ENCODE peak calls at places on chromosomes 5 and 9, in seven cellular contexts. X is H9, Y is fibroblast of lung, N is K562, E is HCT116, T is A549, O is PC-3. R is an unnamed sample.
A peak's percentile ranks its signal among the peaks of the same experiment; 100 is the strongest.

GRCh38 chr9:7802666-7803065 is 3.1 kb upstream of the DMAC1 start:
- DNase-seq in E (no peak), N (no peak), O (peak; percentile 23), T (no peak), X (no peak), Y (peak; percentile 4), R (no peak)

GRCh38 chr5:129271309-129271708 is 176.8 kb downstream of the ISOC1 start:
- DNase-seq in T (no peak), X (peak; percentile 60), O (peak; percentile 49), Y (no peak), E (peak; percentile 19), N (no peak), R (peak; percentile 2)

GRCh38 chr5:69493235-69493925 is 790 bp downstream of the OCLN start:
- DNase-seq in N (no peak), E (no peak), Y (peak; percentile 28), T (peak; percentile 56), O (peak; percentile 41), X (peak; percentile 56), R (peak; percentile 44)

GRCh38 chr9:124132671-124133147 is 121.1 kb downstream of the LHX2 start:
- DNase-seq in T (no peak), E (no peak), Y (no peak), O (no peak), N (no peak), X (no peak), R (peak; percentile 49)

GRCh38 chr5:43007911-43008368 is 32.2 kb downstream of the ANXA2R start:
- DNase-seq in X (peak; percentile 84), O (peak; percentile 81), T (peak; percentile 85), Y (peak; percentile 85), E (no peak), N (peak; percentile 86), R (peak; percentile 88)

GRCh38 chr5:74326571-74327338 is 313.8 kb downstream of the ENC1 start:
- DNase-seq in O (peak; percentile 92), X (no peak), Y (peak; percentile 84), E (peak; percentile 87), N (peak; percentile 44), T (peak; percentile 65), R (peak; percentile 89)

GRCh38 chr5:141618804-141619554 is at the start of gene DIAPH1:
- DNase-seq in O (peak; percentile 92), N (peak; percentile 95), E (peak; percentile 93), X (peak; percentile 98), T (peak; percentile 85), Y (peak; percentile 96), R (peak; percentile 95)

GRCh38 chr9:106862946-106863740 is at the start of gene ZNF462:
- DNase-seq in X (peak; percentile 55), O (peak; percentile 28), E (no peak), T (peak; percentile 43), Y (peak; percentile 86), N (no peak), R (peak; percentile 66)

GRCh38 chr9:131386258-131386657 is 7.6 kb upstream of the PRRC2B start:
- DNase-seq in O (no peak), N (no peak), X (no peak), Y (no peak), T (no peak), E (no peak), R (no peak)

GRCh38 chr9:131320031-131320685 is 30.6 kb downstream of the PLPP7 start:
- DNase-seq in T (no peak), O (no peak), E (no peak), X (no peak), Y (no peak), N (no peak), R (no peak)

GRCh38 chr5:77232959-77233358 is 22.5 kb downstream of the PDE8B start:
- DNase-seq in N (no peak), E (no peak), T (no peak), Y (no peak), X (no peak), O (peak; percentile 5), R (no peak)

GRCh38 chr9:137482094-137482781 is 23.1 kb upstream of the NSMF start:
- DNase-seq in X (no peak), T (no peak), Y (peak; percentile 74), E (no peak), N (peak; percentile 78), O (peak; percentile 94), R (peak; percentile 47)

GRCh38 chr5:21823588-21823987 is 1029.6 kb downstream of the CDH12 start:
- DNase-seq in T (no peak), E (no peak), Y (peak; percentile 32), N (no peak), X (no peak), O (peak; percentile 60), R (peak; percentile 81)

GRCh38 chr9:15306068-15306756 is 804 bp downstream of the TTC39B start:
- DNase-seq in Y (peak; percentile 63), E (no peak), N (no peak), X (peak; percentile 78), T (no peak), O (peak; percentile 51), R (peak; percentile 41)

GRCh38 chr9:121529237-121529987 is 29.8 kb upstream of the GGTA1 start:
- DNase-seq in X (no peak), N (no peak), O (peak; percentile 67), T (no peak), Y (peak; percentile 97), E (no peak), R (peak; percentile 98)

GRCh38 chr5:1005904-1006655 is 2.5 kb upstream of the NKD2 start:
- DNase-seq in E (no peak), X (no peak), Y (no peak), O (no peak), N (no peak), T (no peak), R (no peak)

GRCh38 chr9:116238225-116238624 is 84.6 kb downstream of the PAPPA start:
- DNase-seq in X (no peak), E (no peak), O (peak; percentile 11), Y (peak; percentile 83), N (no peak), T (peak; percentile 62), R (no peak)

GRCh38 chr5:172052454-172053236 is 46.2 kb upstream of the FBXW11 start:
- DNase-seq in X (no peak), E (no peak), O (no peak), N (no peak), T (no peak), Y (peak; percentile 60), R (peak; percentile 46)

GRCh38 chr9:130432796-130433167 is 12.0 kb upstream of the ASS1 start:
- DNase-seq in O (no peak), T (no peak), Y (no peak), E (no peak), X (no peak), N (no peak), R (no peak)

GRCh38 chr5:133977858-133978257 is 9.4 kb upstream of the C5orf15 start:
- DNase-seq in X (no peak), O (no peak), Y (peak; percentile 48), T (no peak), N (no peak), E (no peak), R (no peak)

GRCh38 chr9:115668506-115668905 is 485.1 kb upstream of the PAPPA start:
- DNase-seq in T (no peak), E (no peak), O (peak; percentile 37), X (no peak), Y (peak; percentile 77), N (no peak), R (no peak)

GRCh38 chr5:33641722-33642505 is 201.1 kb downstream of the TARS1 start:
- DNase-seq in O (peak; percentile 63), X (no peak), N (no peak), Y (peak; percentile 58), E (no peak), T (no peak), R (no peak)

GRCh38 chr5:173230741-173231380 is 4.1 kb downstream of the NKX2-5 start:
- DNase-seq in O (no peak), E (no peak), X (no peak), N (no peak), Y (no peak), T (no peak), R (no peak)

GRCh38 chr5:35285011-35285410 is 54.7 kb upstream of the PRLR start:
- DNase-seq in X (no peak), E (no peak), N (no peak), T (no peak), Y (no peak), O (peak; percentile 74), R (no peak)

GRCh38 chr5:20445326-20445860 is 457.4 kb upstream of the CDH18 start:
- DNase-seq in O (peak; percentile 17), T (no peak), E (no peak), X (no peak), N (no peak), Y (no peak), R (no peak)

DNA sequence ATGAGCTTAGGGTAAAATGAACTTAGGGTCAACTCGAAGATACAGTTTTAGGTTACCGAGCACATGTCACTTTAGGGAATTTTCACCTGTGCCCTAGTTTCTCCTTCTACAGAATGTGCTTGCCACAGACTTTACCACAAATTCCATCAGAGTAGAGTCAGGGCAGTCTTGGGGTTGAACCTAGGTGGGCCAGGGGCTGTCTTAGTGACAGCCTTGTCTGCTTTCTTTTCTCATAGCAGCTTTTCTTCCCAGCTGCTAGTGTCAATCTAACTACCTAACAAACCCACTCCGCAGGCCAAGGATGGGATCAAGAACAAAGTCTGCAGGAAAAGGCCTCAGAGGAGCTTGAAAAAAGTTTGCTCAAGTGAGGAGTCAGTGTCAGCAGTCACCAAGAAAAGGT is 458.1 kb upstream of the CDH18 start:
- DNase-seq in N (no peak), O (no peak), Y (no peak), T (no peak), X (no peak), E (no peak), R (no peak)
- H3K4me2 ChIP-seq in N (no peak overlapping the region), O (no peak overlapping the region), Y (no peak overlapping the region), T (no peak overlapping the region), X (no peak overlapping the region), E (no peak overlapping the region), R (no peak overlapping the region)

GRCh38 chr5:58886315-58887207 is 303.7 kb downstream of the RAB3C start:
- DNase-seq in T (peak; percentile 77), Y (peak; percentile 77), N (peak; percentile 60), O (peak; percentile 60), X (peak; percentile 86), E (peak; percentile 28), R (peak; percentile 44)
- H3K4me2 ChIP-seq in T (peak overlapping the region; percentile 90), Y (no peak overlapping the region), N (no peak overlapping the region), O (no peak overlapping the region), X (no peak overlapping the region), E (no peak overlapping the region), R (no peak overlapping the region)

DNA sequence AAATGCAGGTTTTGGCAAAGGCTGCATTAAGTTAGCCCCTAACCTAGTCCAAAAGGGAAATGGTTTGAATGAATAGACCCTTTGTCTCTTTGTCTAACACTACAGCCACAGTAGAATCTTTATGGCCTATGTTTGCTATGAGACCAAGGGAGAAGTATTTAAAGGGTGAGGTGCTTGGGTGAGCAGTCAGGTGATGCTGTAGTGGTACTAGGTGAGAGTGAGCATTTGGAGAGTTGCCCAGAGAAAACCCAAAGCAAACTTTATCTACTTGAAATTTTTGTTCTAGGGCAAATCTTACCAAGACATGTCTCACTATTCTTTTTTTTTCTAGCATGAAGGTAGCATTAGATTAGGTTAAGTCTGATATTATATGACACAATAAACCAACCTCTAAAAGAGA is 1961.4 kb upstream of the WWC1 start:
- DNase-seq in E (no peak), T (no peak), N (no peak), Y (no peak), X (no peak), O (no peak), R (no peak)
- H3K4me2 ChIP-seq in E (no peak overlapping the region), T (no peak overlapping the region), N (no peak overlapping the region), Y (no peak overlapping the region), X (no peak overlapping the region), O (no peak overlapping the region), R (no peak overlapping the region)

DNA sequence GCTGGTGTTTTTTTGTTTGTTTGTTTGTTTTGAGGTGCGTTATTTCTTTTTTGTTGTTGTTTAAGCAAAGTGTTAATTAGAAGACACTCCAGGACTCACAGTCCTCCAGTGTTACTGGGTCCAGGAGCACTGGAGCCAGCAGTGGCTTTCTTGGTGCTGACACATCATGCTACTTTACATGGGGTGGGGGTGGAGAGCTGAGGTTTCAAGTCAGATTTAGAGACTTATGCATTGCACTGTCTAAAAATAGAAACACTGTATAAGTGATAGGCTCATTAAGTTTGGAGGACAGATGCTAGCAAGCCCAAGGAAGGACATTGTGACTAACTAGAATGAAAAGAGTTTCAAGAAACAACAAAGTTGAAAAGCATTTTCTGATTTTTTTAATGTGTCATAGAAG is 2209.2 kb downstream of the MAT2B start:
- DNase-seq in T (no peak), E (no peak), X (no peak), O (no peak), Y (no peak), N (no peak), R (no peak)
- H3K4me2 ChIP-seq in T (no peak overlapping the region), E (no peak overlapping the region), X (no peak overlapping the region), O (no peak overlapping the region), Y (no peak overlapping the region), N (no peak overlapping the region), R (no peak overlapping the region)